ENCODE peak calls at places on chromosomes 12 and 14, in seven cellular contexts. Z is left ventricle myocardium inferior, J is gastrocnemius medialis, I is body of pancreas, F is GM23248, H is ovary, G is mesenchymal stem cell. T is an unnamed sample. For H3K9me3, the result is how much of the 10 kb centered on the place peaks cover.

GRCh38 chr14:74569387-74569786 is 42.6 kb downstream of the LTBP2 start:
- DNase-seq in Z (no peak), J (no peak), I (no peak), F (no peak), H (peak), G (no peak), T (no peak)

GRCh38 chr12:122891661-122892525 is 4.0 kb downstream of the VPS37B start:
- DNase-seq in Z (no peak), J (no peak), I (no peak), F (peak), H (no peak), G (peak), T (peak)

GRCh38 chr12:121976950-121977349 is 44.7 kb upstream of the BCL7A start:
- DNase-seq in Z (no peak), J (no peak), I (no peak), F (no peak), H (no peak), G (no peak), T (no peak)

GRCh38 chr12:110619534-110619953 is 5.6 kb downstream of the TCTN1 start:
- DNase-seq in Z (no peak), J (no peak), I (no peak), F (peak), H (no peak), G (peak), T (no peak)

GRCh38 chr14:53399057-53399456 is 245.9 kb upstream of the DDHD1 start:
- DNase-seq in Z (no peak), J (no peak), I (no peak), F (peak), H (no peak), G (peak), T (no peak)

GRCh38 chr14:39267592-39268112 is 33.9 kb downstream of the MIA2 start:
- DNase-seq in Z (no peak), J (no peak), I (no peak), F (no peak), H (no peak), G (no peak), T (peak)

GRCh38 chr14:80356413-80356812 is 145.1 kb upstream of the DIO2 start:
- DNase-seq in Z (no peak), J (no peak), I (peak), F (peak), H (no peak), G (peak), T (no peak)

GRCh38 chr12:62656576-62657362 is 190.1 kb downstream of the MON2 start:
- DNase-seq in Z (no peak), J (no peak), I (no peak), F (no peak), H (no peak), G (no peak), T (no peak)

GRCh38 chr14:71264260-71264659 is 357.0 kb downstream of the PCNX1 start:
- DNase-seq in Z (no peak), J (no peak), I (no peak), F (no peak), H (no peak), G (no peak), T (no peak)

GRCh38 chr12:131950182-131950913 is 606 bp downstream of the EP400 start:
- DNase-seq in Z (peak), J (no peak), I (peak), F (peak), H (peak), G (peak), T (peak)

GRCh38 chr14:30737916-30738315 is 115.8 kb downstream of the SCFD1 start:
- DNase-seq in Z (no peak), J (no peak), I (no peak), F (no peak), H (no peak), G (no peak), T (no peak)

GRCh38 chr14:61433169-61433568 is 111.8 kb downstream of the PRKCH start:
- DNase-seq in Z (no peak), J (no peak), I (no peak), F (no peak), H (no peak), G (no peak), T (no peak)

GRCh38 chr14:51473808-51474207 is 177.9 kb upstream of the FRMD6 start:
- DNase-seq in Z (no peak), J (no peak), I (no peak), F (peak), H (no peak), G (no peak), T (no peak)

DNA sequence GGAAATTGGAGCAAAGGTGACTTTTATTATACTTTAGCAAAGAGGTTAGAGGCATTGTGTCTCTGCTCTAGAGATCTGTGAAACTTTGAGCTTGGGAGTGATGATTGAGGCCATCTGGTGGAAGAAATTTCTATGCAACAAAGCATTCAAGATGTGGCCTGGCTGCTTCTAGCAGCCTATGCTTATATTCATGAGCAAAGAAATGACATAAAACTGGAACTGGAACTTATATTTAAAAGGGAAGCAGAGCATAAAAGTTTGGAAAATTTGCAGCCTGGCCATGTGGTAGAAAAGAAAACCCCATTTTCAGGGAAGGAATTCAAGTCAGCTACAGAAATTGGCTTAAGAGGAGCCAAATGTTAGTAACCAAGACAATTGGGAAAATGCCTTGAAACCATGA is 70.4 kb downstream of the SDR9C7 start:
- DNase-seq in Z (no peak), J (no peak), I (no peak), F (no peak), H (no peak), G (no peak), T (no peak)
- H3K9me3 ChIP-seq in Z (half or more), J (under half), I (under half), F (under half), H (under half), G (half or more), T (under half)

DNA sequence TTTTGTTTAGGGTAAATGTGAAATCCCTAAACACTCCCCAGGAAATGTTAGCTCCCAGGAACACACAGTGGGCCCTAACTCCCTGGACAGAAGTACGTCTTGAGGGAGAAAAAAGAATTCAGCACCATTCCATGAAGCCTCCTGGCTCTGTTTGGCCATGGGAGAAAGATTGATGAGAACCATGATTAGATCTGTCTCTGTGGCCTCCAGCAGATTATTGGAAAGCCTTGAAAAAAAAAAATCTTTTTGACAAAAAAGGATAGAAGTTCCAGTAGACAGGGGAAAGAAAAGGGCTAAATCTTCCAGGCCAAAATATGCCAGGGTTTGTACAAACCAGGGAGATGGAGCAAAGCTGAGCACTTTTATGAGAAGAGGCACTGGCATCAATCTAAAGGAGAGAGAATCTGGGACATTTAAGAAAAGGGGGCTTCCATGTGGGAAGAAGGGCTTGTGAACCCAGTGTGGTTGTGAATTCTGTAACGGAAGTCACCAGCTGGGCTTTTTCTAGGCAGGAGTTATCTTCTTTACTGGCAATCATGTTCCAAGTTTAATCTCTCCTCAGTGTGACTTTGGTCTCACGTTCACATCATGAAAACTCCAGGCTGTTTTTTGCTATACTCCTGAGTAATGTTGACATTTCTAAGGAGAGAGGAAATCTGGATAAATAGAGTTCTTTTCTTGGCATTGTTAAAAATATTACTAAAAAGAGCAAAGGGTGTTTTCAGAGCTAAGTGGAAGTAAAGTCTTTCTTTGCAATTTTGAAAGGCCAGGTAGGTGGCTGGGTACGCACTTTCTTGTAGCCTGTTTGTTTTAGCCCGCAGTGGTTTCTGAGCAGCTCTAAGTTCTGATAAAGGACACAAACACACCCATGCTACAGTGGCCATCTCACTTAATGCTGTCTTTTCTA is 426.7 kb downstream of the RAD51B start:
- DNase-seq in Z (no peak), J (no peak), I (peak), F (no peak), H (no peak), G (no peak), T (no peak)
- H3K27ac ChIP-seq in Z (peak), J (peak), I (peak), F (no peak), H (peak), G (peak), T (no peak)

GRCh38 chr14:105929327-105930081 is 403.1 kb downstream of the TMEM121 start:
- DNase-seq in Z (no peak), J (no peak), I (no peak), F (no peak), H (peak), G (no peak), T (no peak)

GRCh38 chr14:105927661-105928060 is 401.3 kb downstream of the TMEM121 start:
- DNase-seq in Z (no peak), J (no peak), I (no peak), F (no peak), H (no peak), G (no peak), T (no peak)

GRCh38 chr14:105931808-105932483 is 405.6 kb downstream of the TMEM121 start:
- DNase-seq in Z (no peak), J (no peak), I (peak), F (no peak), H (no peak), G (no peak), T (no peak)

GRCh38 chr14:105933238-105933637 is 406.9 kb downstream of the TMEM121 start:
- DNase-seq in Z (no peak), J (no peak), I (no peak), F (no peak), H (no peak), G (no peak), T (no peak)

DNA sequence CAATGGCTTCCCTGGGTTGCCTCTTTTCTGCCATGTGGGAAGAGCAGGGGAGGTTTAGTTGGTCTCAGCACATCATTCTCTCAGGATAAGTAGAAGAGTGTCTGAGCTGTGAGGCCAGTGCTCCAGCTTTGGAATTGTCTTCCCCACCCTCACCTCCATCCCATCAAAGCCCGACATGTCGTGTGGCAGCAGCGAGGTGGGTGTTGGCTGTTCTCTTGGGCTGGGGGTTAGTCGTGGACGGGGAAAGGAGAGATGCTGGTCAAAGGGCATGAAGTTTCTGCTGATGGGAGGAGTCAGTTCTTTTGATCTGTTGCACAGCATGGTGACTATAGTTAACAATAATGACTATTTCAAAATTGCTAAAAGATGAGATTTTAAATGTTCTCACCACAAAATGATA is 404.2 kb downstream of the TMEM121 start:
- DNase-seq in Z (no peak), J (no peak), I (no peak), F (no peak), H (no peak), G (no peak), T (no peak)
- H3K9me3 ChIP-seq in Z (under half), J (under half), I (under half), F (under half), H (under half), G (under half), T (under half)

DNA sequence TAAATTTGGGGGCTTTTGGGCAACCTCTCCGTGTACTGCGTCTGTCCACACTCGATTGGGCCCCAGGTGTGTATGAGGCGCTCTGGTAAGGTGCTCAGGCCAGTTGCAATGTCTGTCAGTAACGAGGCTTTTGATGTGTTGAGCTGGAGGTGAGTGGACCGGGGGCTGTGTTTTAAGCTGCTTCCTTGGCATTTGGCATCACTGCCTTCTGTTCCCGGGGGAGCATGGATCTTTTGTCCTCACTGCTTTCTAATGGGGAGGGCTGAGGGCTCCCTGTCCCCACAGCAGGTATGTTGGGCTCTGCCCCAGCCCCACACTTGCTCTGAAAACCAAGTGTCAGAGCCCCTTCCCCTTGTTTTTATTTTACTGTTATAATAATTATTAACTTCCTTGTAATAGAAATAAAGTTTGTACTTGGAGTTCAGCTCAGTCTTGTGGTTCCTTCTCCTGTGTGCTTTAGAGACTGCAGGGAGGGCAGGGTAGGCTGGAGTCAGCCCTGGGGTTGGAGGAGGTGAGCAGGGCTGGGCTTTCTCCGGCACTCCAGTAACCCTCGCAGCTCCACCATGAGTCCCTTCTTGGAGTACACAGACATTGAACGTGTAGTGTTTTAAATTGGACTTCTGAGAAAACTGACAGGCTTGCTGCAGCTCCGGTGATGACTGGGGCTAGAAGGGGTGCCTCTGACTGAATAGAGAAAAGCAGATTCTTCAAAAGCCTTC is 28.0 kb downstream of the TRAFD1 start:
- DNase-seq in Z (no peak), J (no peak), I (no peak), F (no peak), H (no peak), G (no peak), T (no peak)
- H3K27ac ChIP-seq in Z (no peak), J (no peak), I (no peak), F (no peak), H (no peak), G (no peak), T (no peak)

GRCh38 chr14:101352567-101352966 is 208.7 kb upstream of the DIO3 start:
- DNase-seq in Z (no peak), J (no peak), I (no peak), F (no peak), H (no peak), G (no peak), T (no peak)
- H3K9me3 ChIP-seq in Z (under half), J (under half), I (under half), F (under half), H (under half), G (under half), T (under half)

GRCh38 chr14:90293766-90294471 is 37.6 kb downstream of the PSMC1 start:
- DNase-seq in Z (no peak), J (no peak), I (no peak), F (no peak), H (no peak), G (no peak), T (no peak)

GRCh38 chr14:90290612-90291011 is 34.3 kb downstream of the PSMC1 start:
- DNase-seq in Z (no peak), J (no peak), I (no peak), F (no peak), H (no peak), G (no peak), T (no peak)

GRCh38 chr14:90291699-90292098 is 35.3 kb downstream of the PSMC1 start:
- DNase-seq in Z (no peak), J (no peak), I (no peak), F (peak), H (no peak), G (no peak), T (no peak)

GRCh38 chr14:90287791-90288190 is 31.4 kb downstream of the PSMC1 start:
- DNase-seq in Z (no peak), J (no peak), I (peak), F (no peak), H (no peak), G (no peak), T (no peak)

GRCh38 chr14:90288646-90289355 is 32.4 kb downstream of the PSMC1 start:
- DNase-seq in Z (peak), J (no peak), I (peak), F (no peak), H (no peak), G (no peak), T (no peak)
- H3K27ac ChIP-seq in Z (peak), J (no peak), I (no peak), F (no peak), H (no peak), G (no peak), T (no peak)

GRCh38 chr14:106513302-106513701 is 986.9 kb downstream of the TMEM121 start:
- DNase-seq in Z (no peak), J (no peak), I (no peak), F (no peak), H (no peak), G (no peak), T (no peak)

GRCh38 chr14:106522990-106523389 is 996.6 kb downstream of the TMEM121 start:
- DNase-seq in Z (no peak), J (no peak), I (no peak), F (no peak), H (no peak), G (no peak), T (no peak)

GRCh38 chr14:106518054-106518943 is 991.9 kb downstream of the TMEM121 start:
- DNase-seq in Z (peak), J (no peak), I (peak), F (no peak), H (no peak), G (no peak), T (no peak)
- H3K9me3 ChIP-seq in Z (under half), J (under half), I (under half), F (under half), H (under half), G (under half), T (under half)

DNA sequence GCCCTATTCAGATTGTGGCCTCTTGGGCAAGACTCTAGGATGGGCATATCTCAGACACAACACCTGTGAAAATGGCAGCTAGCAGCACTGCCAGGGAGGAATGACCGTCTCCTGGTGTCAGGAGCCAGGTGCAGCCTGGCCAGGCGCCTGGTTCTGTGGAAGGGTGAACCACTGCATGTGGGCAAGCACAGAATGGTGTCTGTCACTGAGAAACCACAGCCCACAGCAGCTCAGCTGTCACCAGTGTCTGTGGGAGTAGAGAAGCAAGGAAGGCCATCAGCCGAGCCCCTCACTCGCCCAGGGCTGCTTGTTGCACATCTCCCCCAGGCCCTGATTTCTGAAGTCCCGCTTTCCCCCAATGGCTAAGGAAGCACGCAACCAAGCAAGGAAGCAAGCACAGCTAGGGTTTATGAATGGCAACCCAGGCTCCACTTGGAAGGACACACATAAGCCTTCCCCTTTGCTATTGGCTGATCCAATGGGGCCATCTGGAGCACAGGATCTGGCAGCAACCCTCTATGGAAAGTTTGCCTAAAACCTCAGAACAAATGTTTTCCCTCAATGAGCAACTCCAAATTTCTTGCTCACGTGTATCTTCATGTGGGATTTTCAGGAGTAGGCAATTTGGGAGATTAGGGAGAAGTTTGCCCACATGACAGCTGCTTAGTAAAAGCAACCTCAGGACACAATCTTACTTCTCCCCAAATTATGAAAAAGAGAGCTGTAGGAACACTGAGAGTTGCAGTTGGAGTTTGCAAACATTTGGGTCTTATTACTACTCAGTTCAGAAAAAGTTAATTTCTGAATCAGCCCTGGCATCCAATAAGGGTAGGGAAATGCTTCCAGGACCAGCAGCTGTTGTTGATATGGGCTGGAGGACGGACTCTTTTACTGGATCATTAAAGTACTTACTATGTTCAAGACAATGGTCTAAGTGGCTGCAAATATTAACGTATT is 44.7 kb downstream of the GPHB5 start:
- DNase-seq in Z (peak), J (peak), I (peak), F (peak), H (no peak), G (no peak), T (no peak)
- H3K27ac ChIP-seq in Z (peak), J (no peak), I (no peak), F (no peak), H (no peak), G (no peak), T (no peak)

GRCh38 chr12:34387711-34388635 is 365.7 kb downstream of the ALG10 start:
- DNase-seq in Z (no peak), J (no peak), I (no peak), F (no peak), H (no peak), G (no peak), T (no peak)
- H3K9me3 ChIP-seq in Z (half or more), J (under half), I (under half), F (under half), H (under half), G (under half), T (under half)

T was measured in PC-9.